ENCODE peak calls at places on chromosome 5, in six cellular contexts. J is NCI-H1092 treated with DMSO at 0.1 percent for 48 hours, C is left ventricle myocardium inferior, K is NCI-H1694, M is AG04450, I is bronchial epithelial cell. Z is an unnamed sample.
A peak's percentile ranks its signal among the peaks of the same experiment; 100 is the strongest.

GRCh38 chr5:93721045-93721444 is 20.4 kb downstream of the POU5F2 start:
- DNase-seq in K (no peak), M (no peak), J (no peak), I (no peak), C (no peak), Z (no peak)

GRCh38 chr5:133952729-133953567 is 15.5 kb downstream of the C5orf15 start:
- DNase-seq in K (no peak), J (no peak), C (peak; percentile 27), I (peak; percentile 12), M (peak; percentile 84), Z (no peak)

GRCh38 chr5:43161244-43161643 is 30.8 kb upstream of the NIM1K start:
- DNase-seq in J (no peak), M (no peak), I (no peak), K (no peak), C (no peak), Z (no peak)

GRCh38 chr5:35854248-35854647 is 2.4 kb upstream of the IL7R start:
- DNase-seq in M (no peak), C (no peak), K (no peak), J (no peak), I (no peak), Z (no peak)

GRCh38 chr5:77851229-77852067 is 75.3 kb upstream of the TBCA start:
- DNase-seq in K (no peak), J (peak; percentile 3), C (no peak), I (no peak), M (no peak), Z (peak; percentile 43)

GRCh38 chr5:147303976-147304375 is 69.2 kb downstream of the STK32A start:
- DNase-seq in M (peak; percentile 21), K (no peak), C (no peak), J (no peak), I (peak; percentile 92), Z (no peak)

GRCh38 chr5:138712324-138712723 is 40.9 kb upstream of the CTNNA1 start:
- DNase-seq in M (no peak), J (no peak), K (no peak), C (no peak), I (no peak), Z (no peak)

GRCh38 chr5:10250804-10251276 is 760 bp downstream of the CCT5 start:
- DNase-seq in K (no peak), J (no peak), C (no peak), I (peak; percentile 31), M (no peak), Z (no peak)

GRCh38 chr5:16994576-16994975 is 58.5 kb upstream of the MYO10 start:
- DNase-seq in C (no peak), M (no peak), K (no peak), I (no peak), J (no peak), Z (no peak)

GRCh38 chr5:126354857-126355731 is 68.1 kb upstream of the GRAMD2B start:
- DNase-seq in C (no peak), K (no peak), M (no peak), J (no peak), I (no peak), Z (no peak)

Z was measured in B cell.